ENCODE peak calls at places on chromosomes 4 and X, in nine cellular contexts. One of them, this sample, is unnamed.
A peak's percentile ranks its signal among the peaks of the same experiment; 100 is the strongest.

GRCh38 chr4:128386761-128387599 is 99.4 kb upstream of the PGRMC2 start:
- DNase-seq in hepatocyte: peak; percentile 71
- DNase-seq in mucosa of descending colon: peak; percentile 69
- DNase-seq in PC-3: peak; percentile 82
- DNase-seq in GM23338: no peak
- DNase-seq in cardiac muscle cell: peak; percentile 97
- DNase-seq in CD4-positive, alpha-beta T cell: no peak
- DNase-seq in AG09319: peak; percentile 94
- DNase-seq in brain microvascular endothelial cell: peak; percentile 97
- DNase-seq in this sample: no peak

GRCh38 chr4:2961411-2962098 is 1.7 kb downstream of the NOP14 start:
- DNase-seq in hepatocyte: no peak
- DNase-seq in mucosa of descending colon: no peak
- DNase-seq in PC-3: no peak
- DNase-seq in GM23338: peak; percentile 16
- DNase-seq in cardiac muscle cell: no peak
- DNase-seq in CD4-positive, alpha-beta T cell: no peak
- DNase-seq in AG09319: no peak
- DNase-seq in brain microvascular endothelial cell: no peak
- DNase-seq in this sample: no peak

GRCh38 chrX:131895807-131896206 is 127.3 kb upstream of the STK26 start:
- DNase-seq in hepatocyte: no peak
- DNase-seq in mucosa of descending colon: no peak
- DNase-seq in PC-3: no peak
- DNase-seq in GM23338: no peak
- DNase-seq in cardiac muscle cell: no peak
- DNase-seq in CD4-positive, alpha-beta T cell: no peak
- DNase-seq in AG09319: no peak
- DNase-seq in brain microvascular endothelial cell: no peak
- DNase-seq in this sample: no peak

GRCh38 chr4:40630335-40631021 is 814 bp upstream of the RBM47 start:
- DNase-seq in hepatocyte: peak; percentile 69
- DNase-seq in mucosa of descending colon: peak; percentile 85
- DNase-seq in PC-3: peak; percentile 69
- DNase-seq in GM23338: peak; percentile 94
- DNase-seq in cardiac muscle cell: no peak
- DNase-seq in CD4-positive, alpha-beta T cell: no peak
- DNase-seq in AG09319: no peak
- DNase-seq in brain microvascular endothelial cell: no peak
- DNase-seq in this sample: peak; percentile 70

GRCh38 chrX:72009731-72010130 is 99.1 kb downstream of the NHSL2 start:
- DNase-seq in hepatocyte: no peak
- DNase-seq in mucosa of descending colon: no peak
- DNase-seq in PC-3: no peak
- DNase-seq in GM23338: no peak
- DNase-seq in cardiac muscle cell: no peak
- DNase-seq in CD4-positive, alpha-beta T cell: no peak
- DNase-seq in AG09319: no peak
- DNase-seq in brain microvascular endothelial cell: no peak
- DNase-seq in this sample: no peak

GRCh38 chrX:44431206-44431605 is 87.7 kb upstream of the EFHC2 start:
- DNase-seq in hepatocyte: peak; percentile 9
- DNase-seq in mucosa of descending colon: no peak
- DNase-seq in PC-3: peak; percentile 88
- DNase-seq in GM23338: no peak
- DNase-seq in cardiac muscle cell: peak; percentile 0
- DNase-seq in CD4-positive, alpha-beta T cell: no peak
- DNase-seq in AG09319: no peak
- DNase-seq in brain microvascular endothelial cell: peak; percentile 4
- DNase-seq in this sample: no peak

GRCh38 chrX:39020051-39020669 is 218.9 kb downstream of the MID1IP1 start:
- DNase-seq in hepatocyte: no peak
- DNase-seq in mucosa of descending colon: no peak
- DNase-seq in PC-3: no peak
- DNase-seq in GM23338: no peak
- DNase-seq in cardiac muscle cell: no peak
- DNase-seq in CD4-positive, alpha-beta T cell: no peak
- DNase-seq in AG09319: no peak
- DNase-seq in brain microvascular endothelial cell: no peak
- DNase-seq in this sample: no peak

GRCh38 chr4:145898926-145899531 is 39.6 kb downstream of the ZNF827 start:
- DNase-seq in hepatocyte: no peak
- DNase-seq in mucosa of descending colon: no peak
- DNase-seq in PC-3: no peak
- DNase-seq in GM23338: no peak
- DNase-seq in cardiac muscle cell: no peak
- DNase-seq in CD4-positive, alpha-beta T cell: no peak
- DNase-seq in AG09319: no peak
- DNase-seq in brain microvascular endothelial cell: no peak
- DNase-seq in this sample: no peak

GRCh38 chr4:76087007-76087769 is 12.7 kb downstream of the ART3 start:
- DNase-seq in hepatocyte: peak; percentile 77
- DNase-seq in mucosa of descending colon: peak; percentile 36
- DNase-seq in PC-3: peak; percentile 73
- DNase-seq in GM23338: peak; percentile 92
- DNase-seq in cardiac muscle cell: peak; percentile 80
- DNase-seq in CD4-positive, alpha-beta T cell: no peak
- DNase-seq in AG09319: peak; percentile 2
- DNase-seq in brain microvascular endothelial cell: peak; percentile 71
- DNase-seq in this sample: peak; percentile 31

GRCh38 chr4:16626945-16627344 is 271.5 kb downstream of the LDB2 start:
- DNase-seq in hepatocyte: peak; percentile 22
- DNase-seq in mucosa of descending colon: no peak
- DNase-seq in PC-3: peak; percentile 82
- DNase-seq in GM23338: no peak
- DNase-seq in cardiac muscle cell: peak; percentile 95
- DNase-seq in CD4-positive, alpha-beta T cell: no peak
- DNase-seq in AG09319: peak; percentile 74
- DNase-seq in brain microvascular endothelial cell: peak; percentile 96
- DNase-seq in this sample: no peak

GRCh38 chr4:66178901-66179300 is 508.6 kb upstream of the EPHA5 start:
- DNase-seq in hepatocyte: no peak
- DNase-seq in mucosa of descending colon: no peak
- DNase-seq in PC-3: peak; percentile 80
- DNase-seq in GM23338: peak; percentile 18
- DNase-seq in cardiac muscle cell: peak; percentile 14
- DNase-seq in CD4-positive, alpha-beta T cell: no peak
- DNase-seq in AG09319: no peak
- DNase-seq in brain microvascular endothelial cell: peak; percentile 35
- DNase-seq in this sample: no peak

GRCh38 chr4:108120789-108121188 is 47.9 kb downstream of the LEF1 start:
- DNase-seq in hepatocyte: no peak
- DNase-seq in mucosa of descending colon: no peak
- DNase-seq in PC-3: no peak
- DNase-seq in GM23338: no peak
- DNase-seq in cardiac muscle cell: no peak
- DNase-seq in CD4-positive, alpha-beta T cell: no peak
- DNase-seq in AG09319: no peak
- DNase-seq in brain microvascular endothelial cell: no peak
- DNase-seq in this sample: no peak

GRCh38 chr4:118835896-118836762 is at the start of gene SEC24D:
- DNase-seq in hepatocyte: peak; percentile 95
- DNase-seq in mucosa of descending colon: peak; percentile 94
- DNase-seq in PC-3: peak; percentile 83
- DNase-seq in GM23338: peak; percentile 95
- DNase-seq in cardiac muscle cell: peak; percentile 92
- DNase-seq in CD4-positive, alpha-beta T cell: peak; percentile 71
- DNase-seq in AG09319: peak; percentile 70
- DNase-seq in brain microvascular endothelial cell: peak; percentile 83
- DNase-seq in this sample: peak; percentile 97
- TF ChIP-seq CTCF in hepatocyte: no peak
- TF ChIP-seq CTCF in mucosa of descending colon: peak; percentile 15
- TF ChIP-seq CTCF in PC-3: no peak
- TF ChIP-seq CTCF in GM23338: no peak
- TF ChIP-seq CTCF in cardiac muscle cell: no peak
- TF ChIP-seq CTCF in CD4-positive, alpha-beta T cell: no peak
- TF ChIP-seq CTCF in AG09319: no peak
- TF ChIP-seq CTCF in brain microvascular endothelial cell: no peak
- TF ChIP-seq CTCF in this sample: no peak

GRCh38 chr4:154348657-154349056 is 142.9 kb downstream of the DCHS2 start:
- DNase-seq in hepatocyte: no peak
- DNase-seq in mucosa of descending colon: no peak
- DNase-seq in PC-3: no peak
- DNase-seq in GM23338: peak; percentile 44
- DNase-seq in cardiac muscle cell: no peak
- DNase-seq in CD4-positive, alpha-beta T cell: no peak
- DNase-seq in AG09319: no peak
- DNase-seq in brain microvascular endothelial cell: no peak
- DNase-seq in this sample: no peak

GRCh38 chr4:154341448-154341847 is 150.2 kb downstream of the DCHS2 start:
- DNase-seq in hepatocyte: no peak
- DNase-seq in mucosa of descending colon: no peak
- DNase-seq in PC-3: no peak
- DNase-seq in GM23338: no peak
- DNase-seq in cardiac muscle cell: no peak
- DNase-seq in CD4-positive, alpha-beta T cell: no peak
- DNase-seq in AG09319: no peak
- DNase-seq in brain microvascular endothelial cell: no peak
- DNase-seq in this sample: no peak

GRCh38 chr4:154349829-154350228 is 141.8 kb downstream of the DCHS2 start:
- DNase-seq in hepatocyte: peak; percentile 46
- DNase-seq in mucosa of descending colon: no peak
- DNase-seq in PC-3: peak; percentile 35
- DNase-seq in GM23338: peak; percentile 74
- DNase-seq in cardiac muscle cell: no peak
- DNase-seq in CD4-positive, alpha-beta T cell: no peak
- DNase-seq in AG09319: no peak
- DNase-seq in brain microvascular endothelial cell: peak; percentile 6
- DNase-seq in this sample: no peak

GRCh38 chr4:154345359-154345758 is 146.2 kb downstream of the DCHS2 start:
- DNase-seq in hepatocyte: no peak
- DNase-seq in mucosa of descending colon: no peak
- DNase-seq in PC-3: no peak
- DNase-seq in GM23338: no peak
- DNase-seq in cardiac muscle cell: no peak
- DNase-seq in CD4-positive, alpha-beta T cell: no peak
- DNase-seq in AG09319: no peak
- DNase-seq in brain microvascular endothelial cell: no peak
- DNase-seq in this sample: no peak

GRCh38 chr4:154344686-154345085 is 146.9 kb downstream of the DCHS2 start:
- DNase-seq in hepatocyte: no peak
- DNase-seq in mucosa of descending colon: no peak
- DNase-seq in PC-3: peak; percentile 2
- DNase-seq in GM23338: peak; percentile 64
- DNase-seq in cardiac muscle cell: no peak
- DNase-seq in CD4-positive, alpha-beta T cell: no peak
- DNase-seq in AG09319: no peak
- DNase-seq in brain microvascular endothelial cell: no peak
- DNase-seq in this sample: peak; percentile 15
- TF ChIP-seq CTCF in hepatocyte: no peak
- TF ChIP-seq CTCF in mucosa of descending colon: no peak
- TF ChIP-seq CTCF in PC-3: peak; percentile 27
- TF ChIP-seq CTCF in GM23338: peak; percentile 75
- TF ChIP-seq CTCF in cardiac muscle cell: no peak
- TF ChIP-seq CTCF in CD4-positive, alpha-beta T cell: no peak
- TF ChIP-seq CTCF in AG09319: no peak
- TF ChIP-seq CTCF in brain microvascular endothelial cell: no peak
- TF ChIP-seq CTCF in this sample: no peak

DNA sequence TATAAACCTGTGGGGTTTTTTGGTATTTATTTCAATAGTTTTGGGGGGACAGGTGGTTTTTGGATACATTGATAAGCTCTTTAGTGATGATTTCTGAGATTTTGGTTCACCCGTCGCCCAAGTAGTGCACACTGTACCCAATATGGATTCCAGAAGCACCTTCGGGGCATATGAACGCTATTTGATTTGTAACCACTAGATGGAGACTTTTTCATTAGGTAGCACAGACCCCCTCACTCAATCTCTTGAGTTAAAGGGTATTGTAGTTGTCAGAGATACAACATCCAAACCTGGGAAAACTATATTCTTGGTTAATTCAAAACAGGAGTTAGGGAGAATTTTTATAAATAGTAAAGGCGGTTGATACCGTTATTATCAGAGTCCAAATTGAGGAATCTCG is 79.8 kb downstream of the SPANXN3 start:
- DNase-seq in hepatocyte: peak; percentile 8
- DNase-seq in mucosa of descending colon: no peak
- DNase-seq in PC-3: peak; percentile 60
- DNase-seq in GM23338: peak; percentile 53
- DNase-seq in cardiac muscle cell: peak; percentile 55
- DNase-seq in CD4-positive, alpha-beta T cell: no peak
- DNase-seq in AG09319: no peak
- DNase-seq in brain microvascular endothelial cell: no peak
- DNase-seq in this sample: no peak
- TF ChIP-seq CTCF in hepatocyte: peak; percentile 48
- TF ChIP-seq CTCF in mucosa of descending colon: no peak
- TF ChIP-seq CTCF in PC-3: peak; percentile 68
- TF ChIP-seq CTCF in GM23338: peak; percentile 53
- TF ChIP-seq CTCF in cardiac muscle cell: peak; percentile 47
- TF ChIP-seq CTCF in CD4-positive, alpha-beta T cell: no peak
- TF ChIP-seq CTCF in AG09319: no peak
- TF ChIP-seq CTCF in brain microvascular endothelial cell: peak; percentile 22
- TF ChIP-seq CTCF in this sample: no peak

DNA sequence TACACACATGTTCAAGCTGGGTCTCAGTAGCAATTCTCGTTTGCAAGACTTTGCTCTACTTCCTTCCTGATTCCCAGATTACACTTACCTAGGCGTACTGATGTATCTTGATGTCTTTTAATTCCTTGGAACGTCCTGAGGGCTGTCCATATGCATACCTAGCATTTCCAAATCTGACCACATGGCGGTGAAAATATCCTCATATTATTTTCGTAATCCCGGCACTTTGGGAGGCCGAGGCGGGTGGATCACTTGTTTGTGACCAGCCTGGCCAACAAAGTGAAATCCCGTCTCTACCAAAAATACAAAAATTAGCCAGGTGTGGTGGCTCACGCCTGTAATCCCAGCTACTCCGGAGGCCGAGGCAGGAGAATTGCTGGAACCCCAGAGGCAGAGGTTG is 1786.3 kb upstream of the TENM3 start:
- DNase-seq in hepatocyte: no peak
- DNase-seq in mucosa of descending colon: no peak
- DNase-seq in PC-3: peak; percentile 16
- DNase-seq in GM23338: peak; percentile 50
- DNase-seq in cardiac muscle cell: no peak
- DNase-seq in CD4-positive, alpha-beta T cell: no peak
- DNase-seq in AG09319: no peak
- DNase-seq in brain microvascular endothelial cell: no peak
- DNase-seq in this sample: no peak
- TF ChIP-seq CTCF in hepatocyte: no peak
- TF ChIP-seq CTCF in mucosa of descending colon: no peak
- TF ChIP-seq CTCF in PC-3: peak; percentile 42
- TF ChIP-seq CTCF in GM23338: peak; percentile 36
- TF ChIP-seq CTCF in cardiac muscle cell: no peak
- TF ChIP-seq CTCF in CD4-positive, alpha-beta T cell: no peak
- TF ChIP-seq CTCF in AG09319: no peak
- TF ChIP-seq CTCF in brain microvascular endothelial cell: peak; percentile 19
- TF ChIP-seq CTCF in this sample: no peak

GRCh38 chrX:129115104-129115503 is 408.2 kb downstream of the SMARCA1 start:
- DNase-seq in hepatocyte: peak; percentile 58
- DNase-seq in mucosa of descending colon: peak; percentile 17
- DNase-seq in PC-3: peak; percentile 34
- DNase-seq in GM23338: peak; percentile 82
- DNase-seq in cardiac muscle cell: peak; percentile 6
- DNase-seq in CD4-positive, alpha-beta T cell: no peak
- DNase-seq in AG09319: no peak
- DNase-seq in brain microvascular endothelial cell: peak; percentile 35
- DNase-seq in this sample: peak; percentile 11
- TF ChIP-seq CTCF in hepatocyte: peak; percentile 39
- TF ChIP-seq CTCF in mucosa of descending colon: no peak
- TF ChIP-seq CTCF in PC-3: peak; percentile 46
- TF ChIP-seq CTCF in GM23338: peak; percentile 72
- TF ChIP-seq CTCF in cardiac muscle cell: no peak
- TF ChIP-seq CTCF in CD4-positive, alpha-beta T cell: no peak
- TF ChIP-seq CTCF in AG09319: no peak
- TF ChIP-seq CTCF in brain microvascular endothelial cell: peak; percentile 20
- TF ChIP-seq CTCF in this sample: peak; percentile 26

This sample was measured in GM10248.